ENCODE peak calls at places on chromosomes 11 and 22, in six cellular contexts. C is stimulated activated CD4-positive, alpha-beta T cell treated with anti-CD3 and anti-CD28 coated beads, Interleukin-15, amount 100 ng/mL, for 24 hours; M is hepatic stellate cell; U is aorta; F is AG04449; V is left colon. K is an unnamed sample.

GRCh38 chr11:105042178-105042577 is 3.0 kb downstream of the CARD16 start:
- DNase-seq in U (no peak), C (no peak), M (no peak), F (no peak), V (no peak), K (no peak)

GRCh38 chr22:47200273-47201051 is 438.0 kb downstream of the TBC1D22A start:
- DNase-seq in U (no peak), M (no peak), C (no peak), V (no peak), F (no peak), K (no peak)

GRCh38 chr11:126823271-126823670 is 177.3 kb downstream of the KIRREL3 start:
- DNase-seq in C (no peak), U (no peak), M (no peak), F (no peak), V (no peak), K (no peak)

GRCh38 chr11:282171-282570 is 4.0 kb downstream of the NLRP6 start:
- DNase-seq in M (no peak), V (no peak), F (no peak), U (no peak), C (no peak), K (no peak)

GRCh38 chr11:40215605-40216004 is 1243.8 kb downstream of the LRRC4C start:
- DNase-seq in C (no peak), U (no peak), M (no peak), V (no peak), F (no peak), K (no peak)

GRCh38 chr11:77191823-77192495 is 63.9 kb downstream of the MYO7A start:
- DNase-seq in F (no peak), V (peak), M (peak), C (peak), U (no peak), K (peak)

GRCh38 chr11:121928597-121929580 is 187.1 kb downstream of the BLID start:
- DNase-seq in F (no peak), V (no peak), U (no peak), M (no peak), C (no peak), K (no peak)

GRCh38 chr11:61911701-61912529 is 5.5 kb downstream of the RAB3IL1 start:
- DNase-seq in V (no peak), F (no peak), C (no peak), M (no peak), U (no peak), K (no peak)

GRCh38 chr22:19121631-19122142 is 525 bp downstream of the DGCR2 start:
- DNase-seq in V (peak), C (peak), U (peak), M (peak), F (no peak), K (peak)

GRCh38 chr11:23406131-23406819 is 546.0 kb upstream of the CCDC179 start:
- DNase-seq in U (no peak), M (no peak), V (no peak), C (no peak), F (no peak), K (no peak)

GRCh38 chr11:76658651-76659650 is 11.6 kb downstream of the LRRC32 start:
- DNase-seq in F (no peak), V (no peak), C (no peak), M (no peak), U (no peak), K (no peak)

GRCh38 chr11:35856756-35857155 is 87.1 kb upstream of the LDLRAD3 start:
- DNase-seq in C (no peak), F (no peak), V (no peak), M (no peak), U (no peak), K (no peak)

GRCh38 chr22:50270302-50271010 is at the start of gene MAPK11:
- DNase-seq in C (peak), F (no peak), M (peak), V (no peak), U (peak), K (peak)

GRCh38 chr22:29078036-29078868 is 5.4 kb downstream of the KREMEN1 start:
- DNase-seq in M (no peak), V (no peak), F (no peak), U (no peak), C (no peak), K (no peak)

GRCh38 chr22:26489447-26490036 is 5.9 kb downstream of the SRRD start:
- DNase-seq in C (no peak), M (no peak), U (no peak), F (no peak), V (no peak), K (no peak)

GRCh38 chr11:96085349-96085910 is 161.5 kb upstream of the MTMR2 start:
- DNase-seq in U (no peak), F (no peak), V (no peak), C (no peak), M (no peak), K (no peak)

GRCh38 chr11:60926500-60926899 is 2.2 kb downstream of the TMEM132A start:
- DNase-seq in F (no peak), M (no peak), U (no peak), C (no peak), V (no peak), K (no peak)

GRCh38 chr11:9092846-9093778 is 1.7 kb upstream of the SCUBE2 start:
- DNase-seq in M (no peak), U (no peak), V (no peak), F (no peak), C (no peak), K (no peak)

GRCh38 chr22:38467904-38468760 is at the start of gene KDELR3:
- DNase-seq in U (peak), F (no peak), M (peak), C (peak), V (peak), K (peak)

GRCh38 chr22:45552580-45553332 is 50.1 kb downstream of the FBLN1 start:
- DNase-seq in F (peak), V (peak), M (peak), U (peak), C (no peak), K (peak)

GRCh38 chr11:43282607-43283440 is 29.0 kb upstream of the API5 start:
- DNase-seq in F (no peak), C (peak), U (no peak), M (peak), V (no peak), K (no peak)

GRCh38 chr11:64327338-64327737 is 9.4 kb downstream of the PRDX5 start:
- DNase-seq in M (no peak), U (no peak), C (no peak), F (no peak), V (no peak), K (no peak)

GRCh38 chr22:38271927-38272372 is 860 bp downstream of the TMEM184B start:
- DNase-seq in V (peak), C (peak), F (no peak), U (no peak), M (no peak), K (peak)

K was measured in lung.